ENCODE peak calls at places on chromosomes 2 and 18, in six cellular contexts. C is mammary epithelial cell, Z is brain microvascular endothelial cell, O is Panc1, W is AG10803, A is right lobe of liver. K is an unnamed sample.
A peak's percentile ranks its signal among the peaks of the same experiment; 100 is the strongest.

GRCh38 chr18:3453540-3454364 is 3.8 kb downstream of the TGIF1 start:
- DNase-seq in O (no peak), C (peak; percentile 96), Z (peak; percentile 89), W (peak; percentile 99), A (peak; percentile 40), K (peak; percentile 98)

GRCh38 chr2:96692094-96692971 is 47.5 kb downstream of the LMAN2L start:
- DNase-seq in W (no peak), O (no peak), A (no peak), C (no peak), Z (no peak), K (no peak)

GRCh38 chr2:109459485-109459884 is 154.3 kb downstream of the SEPTIN10 start:
- DNase-seq in A (no peak), O (no peak), C (no peak), Z (peak; percentile 73), W (peak; percentile 38), K (no peak)

GRCh38 chr18:49178736-49179135 is 228.0 kb upstream of the SMAD7 start:
- DNase-seq in W (peak; percentile 29), Z (peak; percentile 23), C (no peak), A (no peak), O (no peak), K (peak; percentile 52)

GRCh38 chr2:40027968-40028367 is 248.9 kb upstream of the THUMPD2 start:
- DNase-seq in W (peak; percentile 58), C (peak; percentile 58), O (no peak), A (no peak), Z (peak; percentile 22), K (peak; percentile 3)

GRCh38 chr2:239893236-239893515 is 132.0 kb downstream of the NDUFA10 start:
- DNase-seq in A (no peak), O (no peak), W (no peak), Z (no peak), C (no peak), K (no peak)

GRCh38 chr2:68157002-68157401 is 686 bp upstream of the PNO1 start:
- DNase-seq in A (peak; percentile 63), Z (peak; percentile 27), O (no peak), W (peak; percentile 17), C (no peak), K (no peak)

GRCh38 chr2:237743561-237744269 is 54.9 kb upstream of the RBM44 start:
- DNase-seq in A (peak; percentile 66), O (no peak), C (peak; percentile 31), W (peak; percentile 40), Z (peak; percentile 23), K (peak; percentile 20)

GRCh38 chr18:37491526-37491925 is 74.1 kb downstream of the CELF4 start:
- DNase-seq in Z (no peak), W (no peak), C (no peak), O (no peak), A (no peak), K (no peak)

GRCh38 chr2:48600204-48600813 is 17.3 kb upstream of the GTF2A1L start:
- DNase-seq in C (peak; percentile 32), Z (peak; percentile 43), O (peak; percentile 53), A (no peak), W (peak; percentile 36), K (peak; percentile 70)

GRCh38 chr2:15159751-15160177 is 401.4 kb downstream of the NBAS start:
- DNase-seq in W (peak; percentile 59), O (peak; percentile 15), C (peak; percentile 47), Z (peak; percentile 71), A (no peak), K (peak; percentile 73)

GRCh38 chr2:171991027-171991426 is 8.7 kb upstream of the METAP1D start:
- DNase-seq in Z (no peak), O (no peak), W (no peak), C (no peak), A (no peak), K (no peak)

GRCh38 chr2:13474538-13474937 is 757.8 kb downstream of the TRIB2 start:
- DNase-seq in C (peak; percentile 25), Z (no peak), O (no peak), A (no peak), W (no peak), K (no peak)

GRCh38 chr2:176536739-176537138 is 267.5 kb downstream of the MTX2 start:
- DNase-seq in C (peak; percentile 63), A (no peak), O (no peak), Z (no peak), W (peak; percentile 33), K (no peak)

GRCh38 chr18:32618501-32618985 is 147.9 kb upstream of the GAREM1 start:
- DNase-seq in O (no peak), Z (no peak), A (no peak), C (no peak), W (no peak), K (no peak)

GRCh38 chr18:36366994-36367839 is 69.7 kb downstream of the FHOD3 start:
- DNase-seq in A (no peak), C (no peak), W (no peak), O (no peak), Z (peak; percentile 20), K (no peak)

GRCh38 chr2:9110893-9111569 is 95.6 kb upstream of the ASAP2 start:
- DNase-seq in C (no peak), O (no peak), W (no peak), A (no peak), Z (peak; percentile 33), K (no peak)

GRCh38 chr2:141923657-141924056 is 207.2 kb downstream of the LRP1B start:
- DNase-seq in W (peak; percentile 66), C (peak; percentile 78), A (no peak), Z (no peak), O (no peak), K (no peak)

GRCh38 chr2:128314348-128315121 is 4.1 kb downstream of the HS6ST1 start:
- DNase-seq in O (no peak), A (no peak), Z (no peak), W (no peak), C (no peak), K (no peak)

GRCh38 chr2:128311755-128312341 is 6.8 kb downstream of the HS6ST1 start:
- DNase-seq in Z (no peak), C (no peak), A (peak; percentile 26), O (no peak), W (no peak), K (no peak)

GRCh38 chr2:128314026-128314347 is 4.7 kb downstream of the HS6ST1 start:
- DNase-seq in W (no peak), A (no peak), C (no peak), O (no peak), Z (no peak), K (no peak)

GRCh38 chr2:128312411-128312810 is 6.3 kb downstream of the HS6ST1 start:
- DNase-seq in C (no peak), Z (no peak), O (no peak), A (no peak), W (no peak), K (no peak)

DNA sequence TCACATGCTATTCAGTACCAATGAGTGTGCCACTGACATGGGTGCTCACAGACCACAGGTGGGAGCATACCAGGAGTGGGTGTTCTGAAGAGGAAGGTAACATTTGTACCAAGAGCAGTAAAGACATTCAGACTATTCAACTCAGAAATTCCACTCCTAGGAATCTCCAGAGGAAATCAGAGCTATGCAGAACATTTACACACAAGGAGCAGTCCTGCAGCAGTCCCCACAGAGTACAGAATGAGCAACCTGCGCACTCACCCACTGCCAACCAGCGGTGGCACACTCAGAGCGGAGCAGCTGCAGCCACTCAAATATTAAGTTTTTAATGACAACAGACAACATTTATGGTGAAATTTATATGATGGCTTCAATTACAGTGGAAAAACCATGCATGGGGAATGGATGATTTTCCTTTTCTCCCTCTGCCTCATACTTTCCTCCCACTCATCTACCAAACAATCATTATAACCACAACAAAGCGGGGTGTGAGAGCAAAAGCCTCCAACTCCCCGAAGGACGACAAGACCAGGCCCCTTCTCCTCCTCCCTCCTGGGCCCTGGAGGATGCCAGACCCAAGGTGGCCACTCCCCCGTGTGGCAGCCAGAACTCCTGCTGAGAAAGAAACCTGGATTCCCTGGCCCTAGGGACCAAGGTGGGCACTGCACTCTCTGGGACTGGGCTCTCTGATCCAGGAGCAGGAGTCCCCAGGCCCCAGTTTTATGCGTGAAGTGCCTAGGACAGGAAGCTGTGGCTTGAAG is 5.4 kb downstream of the HS6ST1 start:
- DNase-seq in O (no peak), A (peak; percentile 18), C (peak; percentile 45), W (peak; percentile 55), Z (no peak), K (peak; percentile 60)
- H3K4me3 ChIP-seq in O (no peak overlapping the region), A (no peak overlapping the region), C (no peak overlapping the region), W (no peak overlapping the region), Z (no peak overlapping the region), K (no peak overlapping the region)

GRCh38 chr2:113966171-113966570 is 76.3 kb downstream of the ACTR3 start:
- DNase-seq in C (no peak), A (no peak), O (no peak), Z (no peak), W (no peak), K (no peak)

GRCh38 chr2:113965228-113965627 is 75.3 kb downstream of the ACTR3 start:
- DNase-seq in Z (no peak), W (no peak), O (no peak), C (no peak), A (no peak), K (no peak)

GRCh38 chr2:113964436-113964835 is 74.5 kb downstream of the ACTR3 start:
- DNase-seq in A (no peak), C (no peak), W (peak; percentile 48), Z (no peak), O (no peak), K (no peak)

GRCh38 chr2:113966832-113967231 is 76.9 kb downstream of the ACTR3 start:
- DNase-seq in Z (peak; percentile 35), W (peak; percentile 63), A (no peak), O (no peak), C (no peak), K (peak; percentile 66)

GRCh38 chr2:113965644-113966043 is 75.8 kb downstream of the ACTR3 start:
- DNase-seq in O (peak; percentile 24), Z (peak; percentile 44), C (peak; percentile 27), A (no peak), W (peak; percentile 16), K (peak; percentile 53)
- TF ChIP-seq CTCF in O (peak; percentile 71), Z (peak; percentile 73), C (peak; percentile 51), A (peak; percentile 26), W (peak; percentile 47), K (peak; percentile 61)

GRCh38 chr2:5932556-5933469 is 240.6 kb downstream of the SOX11 start:
- DNase-seq in A (no peak), Z (no peak), W (no peak), C (no peak), O (no peak), K (no peak)
- H3K4me3 ChIP-seq in A (no peak overlapping the region), Z (no peak overlapping the region), W (no peak overlapping the region), C (no peak overlapping the region), O (no peak overlapping the region), K (no peak overlapping the region)

GRCh38 chr2:221641181-221641871 is 69.2 kb upstream of the EPHA4 start:
- DNase-seq in W (peak; percentile 19), Z (peak; percentile 3), C (no peak), O (no peak), A (no peak), K (peak; percentile 74)

GRCh38 chr2:221640686-221641085 is 68.6 kb upstream of the EPHA4 start:
- DNase-seq in Z (no peak), A (no peak), W (no peak), O (no peak), C (no peak), K (no peak)

GRCh38 chr2:221635949-221636348 is 63.8 kb upstream of the EPHA4 start:
- DNase-seq in Z (no peak), C (no peak), W (no peak), O (no peak), A (no peak), K (no peak)
- TF ChIP-seq CTCF in Z (no peak), C (peak; percentile 17), W (no peak), O (no peak), A (no peak), K (no peak)